ENCODE peak calls at places on chromosomes 13 and 19, in ten cellular contexts. O is A549, R is tibial nerve, W is GM12878, B is H1, Z is sigmoid colon, G is HepG2, F is SK-N-SH, E is esophagus muscularis mucosa, U is stomach. S is an unnamed sample.

GRCh38 chr19:48415395-48415794 is 21.9 kb downstream of the GRIN2D start:
- DNase-seq in F (peak), E (no peak), G (peak), W (no peak), O (no peak), B (peak), R (peak), U (peak), Z (peak), S (peak)

GRCh38 chr19:6997679-6998445 is 23.4 kb downstream of the MBD3L2B start:
- DNase-seq in W (no peak), O (no peak), B (no peak), E (no peak), G (no peak), R (no peak), Z (no peak), F (no peak), U (no peak), S (no peak)

GRCh38 chr13:94534171-94534570 is 54.7 kb upstream of the DCT start:
- DNase-seq in F (no peak), W (no peak), B (no peak), G (no peak), U (no peak), O (no peak), Z (no peak), E (no peak), R (no peak), S (no peak)

GRCh38 chr19:16112778-16113177 is 1.1 kb downstream of the RAB8A start:
- DNase-seq in W (no peak), Z (no peak), O (no peak), F (no peak), U (no peak), G (no peak), E (no peak), R (no peak), B (no peak), S (no peak)

GRCh38 chr19:28701491-28701890 is 511.5 kb downstream of the UQCRFS1 start:
- DNase-seq in W (no peak), U (no peak), G (no peak), E (no peak), Z (no peak), O (no peak), R (no peak), F (no peak), B (no peak), S (no peak)

GRCh38 chr19:41366089-41366488 is 2.1 kb upstream of the B9D2 start:
- DNase-seq in W (no peak), Z (no peak), G (no peak), U (no peak), R (no peak), F (no peak), E (no peak), O (peak), B (no peak), S (no peak)

GRCh38 chr13:97490702-97491307 is 56.8 kb downstream of the RAP2A start:
- DNase-seq in F (no peak), W (no peak), R (no peak), B (no peak), Z (no peak), G (no peak), O (no peak), E (no peak), U (no peak), S (no peak)

GRCh38 chr19:45217957-45218334 is 27.3 kb downstream of the EXOC3L2 start:
- DNase-seq in W (no peak), B (no peak), G (no peak), Z (no peak), O (no peak), E (no peak), U (no peak), R (no peak), F (no peak), S (no peak)

GRCh38 chr13:68713394-68713793 is 1394.2 kb upstream of the ATXN8OS start:
- DNase-seq in U (no peak), G (no peak), E (no peak), O (no peak), F (no peak), Z (no peak), B (peak), W (no peak), R (no peak), S (no peak)
- H3K27ac ChIP-seq in U (no peak), G (no peak), E (no peak), O (no peak), F (no peak), Z (no peak), B (no peak), W (no peak), R (no peak), S (no peak)

DNA sequence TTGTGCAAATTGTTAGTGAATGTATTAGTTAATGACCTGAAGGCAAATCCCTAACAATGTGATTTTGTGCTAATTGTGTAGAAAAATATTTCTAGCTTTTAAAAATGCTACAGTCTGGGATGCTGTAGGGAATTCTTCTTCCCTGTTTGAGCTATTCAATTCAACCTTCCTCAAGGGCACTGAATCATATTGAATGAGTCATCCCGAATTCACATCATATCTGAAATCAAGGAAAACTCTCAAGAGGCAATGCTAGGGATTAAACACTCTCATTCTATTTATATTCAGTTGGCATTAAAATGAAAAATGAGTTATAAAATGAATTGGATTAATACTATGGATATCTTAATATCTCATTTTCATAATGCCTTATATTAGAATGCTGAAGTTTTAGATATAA is 633.3 kb upstream of the ATXN8OS start:
- DNase-seq in O (no peak), F (no peak), B (no peak), G (no peak), U (no peak), R (no peak), W (no peak), E (no peak), Z (no peak), S (no peak)
- TF ChIP-seq EP300 in O (no peak), F (no peak), B (no peak), G (no peak), U (no peak), R (no peak), W (no peak), E (no peak), Z (no peak), S (no peak)

DNA sequence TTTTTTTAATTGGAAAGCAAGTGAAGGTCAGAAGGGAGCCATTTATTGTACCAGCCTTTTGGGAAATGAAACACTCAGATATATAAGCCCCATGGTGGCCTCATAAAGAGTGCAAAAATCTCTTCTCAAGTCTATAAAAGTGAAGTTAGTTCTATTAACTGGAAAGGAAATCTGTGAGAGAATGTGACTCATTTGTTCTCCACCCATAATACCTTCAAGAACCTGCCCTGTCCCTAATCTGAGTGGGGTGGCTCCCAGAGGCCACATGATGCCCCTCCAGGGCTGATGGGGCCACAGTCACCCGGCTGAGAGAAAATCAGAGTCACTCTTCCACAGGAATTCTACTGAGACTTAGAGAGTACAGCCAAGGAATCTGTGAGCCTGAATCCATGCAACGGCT is 65.8 kb upstream of the SERP2 start:
- DNase-seq in B (no peak), E (no peak), G (no peak), O (no peak), Z (no peak), W (no peak), R (no peak), F (no peak), U (peak), S (no peak)
- H3K27ac ChIP-seq in B (no peak), E (peak), G (no peak), O (peak), Z (peak), W (no peak), R (peak), F (no peak), U (no peak), S (peak)

GRCh38 chr13:46903748-46904147 is 6.9 kb upstream of the HTR2A start:
- DNase-seq in W (no peak), F (no peak), B (no peak), G (no peak), U (no peak), R (no peak), E (no peak), Z (no peak), O (no peak), S (no peak)

GRCh38 chr13:46906440-46906839 is 9.6 kb upstream of the HTR2A start:
- DNase-seq in F (no peak), W (no peak), O (no peak), G (no peak), E (no peak), U (no peak), Z (no peak), B (no peak), R (no peak), S (no peak)

GRCh38 chr13:46905249-46905648 is 8.4 kb upstream of the HTR2A start:
- DNase-seq in Z (no peak), E (no peak), U (no peak), F (no peak), W (no peak), R (no peak), B (peak), O (no peak), G (no peak), S (no peak)

GRCh38 chr13:46909037-46909436 is 12.2 kb upstream of the HTR2A start:
- DNase-seq in O (no peak), B (no peak), E (no peak), U (no peak), F (no peak), Z (no peak), W (no peak), R (no peak), G (no peak), S (no peak)

DNA sequence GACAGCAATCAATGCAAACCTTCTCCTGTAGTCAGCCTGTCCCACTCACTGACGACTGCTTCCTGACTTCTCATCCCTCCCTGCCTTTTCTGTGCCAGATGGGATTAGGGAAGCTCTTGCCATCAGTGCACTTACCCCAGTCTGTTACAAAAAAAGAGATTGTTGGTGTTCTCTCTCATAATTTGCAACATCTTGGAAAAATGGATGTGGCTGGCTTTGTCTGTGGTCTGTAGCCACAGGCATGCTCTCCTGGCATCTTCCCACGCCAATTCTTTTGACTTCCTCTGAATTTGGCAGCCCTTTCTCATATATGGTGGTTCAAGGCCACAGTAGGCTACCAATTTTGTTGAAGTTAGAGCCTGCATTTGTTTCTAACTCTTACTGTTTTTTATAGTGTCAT is 11.7 kb upstream of the HTR2A start:
- DNase-seq in O (no peak), Z (no peak), U (no peak), E (no peak), F (no peak), R (no peak), G (no peak), B (no peak), W (no peak), S (no peak)
- TF ChIP-seq EP300 in O (no peak), Z (no peak), U (no peak), E (no peak), F (no peak), R (no peak), G (no peak), B (no peak), W (no peak), S (no peak)

DNA sequence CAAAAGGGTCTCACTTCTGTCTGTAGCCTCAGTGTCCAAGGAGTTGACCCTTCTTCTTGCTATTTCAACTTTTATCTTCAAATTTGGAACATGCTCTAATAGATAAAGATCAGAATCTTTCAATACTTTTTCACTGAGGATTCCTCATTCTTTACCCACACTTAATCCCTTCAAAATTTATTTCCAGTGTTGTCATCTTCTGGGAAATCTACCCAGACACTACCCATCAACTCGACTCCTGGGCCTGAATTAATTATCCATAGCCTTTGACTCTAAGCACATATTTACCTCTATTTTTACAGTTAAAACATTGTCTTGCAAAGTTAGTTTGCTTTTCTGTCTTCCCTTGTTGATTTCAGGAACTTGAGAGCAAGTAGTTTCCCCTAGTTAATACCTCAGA is 1022.5 kb downstream of the PCDH9 start:
- DNase-seq in U (no peak), B (no peak), E (no peak), G (no peak), W (no peak), F (no peak), Z (no peak), R (no peak), O (no peak), S (no peak)
- H3K27ac ChIP-seq in U (no peak), B (no peak), E (no peak), G (no peak), W (no peak), F (peak), Z (no peak), R (no peak), O (no peak), S (no peak)

GRCh38 chr13:26950968-26951367 is 190.4 kb upstream of the GPR12 start:
- DNase-seq in U (no peak), F (no peak), G (no peak), B (no peak), R (no peak), W (no peak), O (no peak), Z (no peak), E (no peak), S (peak)
- TF ChIP-seq EP300 in U (no peak), F (no peak), G (no peak), B (no peak), R (no peak), W (no peak), O (no peak), Z (no peak), E (no peak), S (no peak)

DNA sequence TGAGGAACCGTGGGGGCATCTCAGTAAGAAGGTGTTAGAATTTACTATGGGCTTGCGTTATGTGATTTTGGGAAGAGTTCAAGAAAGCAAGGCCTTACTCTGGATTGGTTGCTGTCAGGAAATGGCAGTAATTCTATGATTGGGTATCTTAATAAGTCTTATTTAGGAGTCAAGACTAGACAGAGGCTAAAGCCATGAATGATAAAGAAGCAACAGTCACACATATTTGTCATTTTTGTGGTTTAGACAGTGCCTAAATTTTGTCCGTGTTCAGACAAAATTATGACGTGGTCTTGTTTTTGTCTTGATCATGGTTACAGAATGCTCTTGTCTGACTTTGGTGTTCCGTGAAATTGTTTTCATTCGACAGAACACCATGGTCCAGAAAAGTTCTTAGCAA is 886 bp upstream of the SLC46A3 start:
- DNase-seq in U (no peak), B (no peak), W (no peak), O (no peak), E (no peak), R (no peak), G (no peak), F (no peak), Z (no peak), S (no peak)
- H3K27ac ChIP-seq in U (no peak), B (no peak), W (no peak), O (no peak), E (peak), R (no peak), G (no peak), F (peak), Z (peak), S (peak)

S was measured in transverse colon.